ENCODE peak calls at places on chromosomes 12 and 14, in nine cellular contexts. N, B, O, Q, J, W, G, X and A are unnamed samples.

GRCh38 chr14:21978184-21978998 is 304.8 kb upstream of the OR4E1 start:
- DNase-seq in N (peak; percentile 29), B (peak; percentile 23), O (peak; percentile 25), Q (no peak), J (peak; percentile 46), W (peak; percentile 68), G (peak; percentile 24), X (peak; percentile 3), A (peak; percentile 49)

GRCh38 chr12:128940090-128940888 is 87.0 kb downstream of the GLT1D1 start:
- DNase-seq in N (no peak), B (no peak), O (no peak), Q (no peak), J (no peak), W (no peak), G (no peak), X (no peak), A (no peak)

GRCh38 chr12:52029686-52030085 is 21.6 kb upstream of the NR4A1 start:
- DNase-seq in N (peak; percentile 57), B (no peak), O (no peak), Q (no peak), J (peak; percentile 19), W (no peak), G (no peak), X (no peak), A (no peak)

GRCh38 chr14:91273273-91273884 is 28.9 kb upstream of the GPR68 start:
- DNase-seq in N (no peak), B (no peak), O (no peak), Q (no peak), J (no peak), W (no peak), G (no peak), X (no peak), A (no peak)

GRCh38 chr14:67738740-67739504 is 37.2 kb downstream of the RDH12 start:
- DNase-seq in N (peak; percentile 87), B (no peak), O (peak; percentile 48), Q (no peak), J (peak; percentile 88), W (no peak), G (peak; percentile 94), X (peak; percentile 13), A (peak; percentile 91)

GRCh38 chr12:99108924-99109323 is 463.8 kb downstream of the APAF1 start:
- DNase-seq in N (no peak), B (no peak), O (no peak), Q (no peak), J (no peak), W (no peak), G (no peak), X (no peak), A (no peak)

GRCh38 chr12:113190761-113191160 is 5.2 kb downstream of the RITA1 start:
- DNase-seq in N (no peak), B (no peak), O (no peak), Q (no peak), J (peak; percentile 88), W (no peak), G (peak; percentile 50), X (no peak), A (peak; percentile 54)

GRCh38 chr12:81991868-81992267 is 232.7 kb upstream of the PPFIA2 start:
- DNase-seq in N (no peak), B (no peak), O (no peak), Q (no peak), J (no peak), W (no peak), G (no peak), X (no peak), A (no peak)

GRCh38 chr12:124083708-124084107 is 110.7 kb downstream of the ZNF664 start:
- DNase-seq in N (no peak), B (no peak), O (no peak), Q (no peak), J (no peak), W (no peak), G (no peak), X (no peak), A (no peak)

GRCh38 chr14:104586832-104587620 is 7.5 kb downstream of the C14orf180 start:
- DNase-seq in N (no peak), B (no peak), O (no peak), Q (no peak), J (no peak), W (no peak), G (no peak), X (no peak), A (no peak)

GRCh38 chr12:90152897-90153624 is 444.4 kb upstream of the ATP2B1 start:
- DNase-seq in N (peak; percentile 52), B (no peak), O (no peak), Q (no peak), J (no peak), W (no peak), G (peak; percentile 41), X (no peak), A (no peak)

GRCh38 chr12:20830456-20830855 is 20.0 kb downstream of the SLCO1B3 start:
- DNase-seq in N (no peak), B (no peak), O (no peak), Q (no peak), J (no peak), W (no peak), G (no peak), X (no peak), A (no peak)

GRCh38 chr12:94147991-94148840 is at the start of gene PLXNC1:
- DNase-seq in N (no peak), B (peak; percentile 32), O (peak; percentile 70), Q (peak; percentile 71), J (peak; percentile 38), W (peak; percentile 47), G (peak; percentile 61), X (no peak), A (no peak)

GRCh38 chr14:97306785-97307246 is 509.6 kb downstream of the VRK1 start:
- DNase-seq in N (peak; percentile 8), B (no peak), O (no peak), Q (no peak), J (no peak), W (no peak), G (no peak), X (no peak), A (no peak)

GRCh38 chr12:120468846-120469449 is 600 bp downstream of the SRSF9 start:
- DNase-seq in N (no peak), B (no peak), O (peak; percentile 36), Q (no peak), J (no peak), W (peak; percentile 57), G (no peak), X (no peak), A (no peak)

GRCh38 chr14:80136358-80136757 is 74.9 kb downstream of the DIO2 start:
- DNase-seq in N (peak; percentile 23), B (no peak), O (no peak), Q (no peak), J (no peak), W (no peak), G (no peak), X (no peak), A (no peak)

GRCh38 chr14:97033556-97034081 is 236.4 kb downstream of the VRK1 start:
- DNase-seq in N (no peak), B (no peak), O (no peak), Q (no peak), J (no peak), W (no peak), G (no peak), X (no peak), A (no peak)

GRCh38 chr14:61747342-61747741 is 14.9 kb upstream of the SNAPC1 start:
- DNase-seq in N (no peak), B (no peak), O (no peak), Q (no peak), J (no peak), W (no peak), G (no peak), X (no peak), A (no peak)

GRCh38 chr14:54877015-54877702 is 25.5 kb downstream of the GCH1 start:
- DNase-seq in N (no peak), B (no peak), O (no peak), Q (no peak), J (no peak), W (no peak), G (no peak), X (no peak), A (no peak)

GRCh38 chr12:7929069-7929792 is 6.8 kb downstream of the SLC2A3 start:
- DNase-seq in N (no peak), B (no peak), O (no peak), Q (no peak), J (no peak), W (no peak), G (no peak), X (no peak), A (no peak)

GRCh38 chr12:96471368-96472040 is 17.9 kb upstream of the CFAP54 start:
- DNase-seq in N (peak; percentile 44), B (no peak), O (no peak), Q (no peak), J (peak; percentile 26), W (no peak), G (peak; percentile 63), X (no peak), A (no peak)

GRCh38 chr12:4302881-4303280 is 18.1 kb upstream of the TIGAR start:
- DNase-seq in N (no peak), B (no peak), O (no peak), Q (no peak), J (no peak), W (no peak), G (no peak), X (no peak), A (no peak)

GRCh38 chr12:121858662-121859572 is at the start of gene HPD:
- DNase-seq in N (peak; percentile 60), B (no peak), O (peak; percentile 34), Q (no peak), J (peak; percentile 80), W (no peak), G (peak; percentile 88), X (no peak), A (peak; percentile 19)

GRCh38 chr14:70646705-70647104 is 5.0 kb downstream of the TTC9 start:
- DNase-seq in N (no peak), B (no peak), O (no peak), Q (no peak), J (no peak), W (no peak), G (no peak), X (no peak), A (no peak)

GRCh38 chr12:26817183-26817591 is 15.8 kb downstream of the ITPR2 start:
- DNase-seq in N (no peak), B (no peak), O (no peak), Q (no peak), J (no peak), W (no peak), G (no peak), X (no peak), A (no peak)

GRCh38 chr14:65658202-65658601 is 245.7 kb downstream of the FUT8 start:
- DNase-seq in N (peak; percentile 10), B (no peak), O (no peak), Q (no peak), J (no peak), W (no peak), G (peak; percentile 62), X (no peak), A (no peak)

GRCh38 chr14:92973798-92974372 is 50.9 kb downstream of the CHGA start:
- DNase-seq in N (no peak), B (no peak), O (no peak), Q (no peak), J (no peak), W (no peak), G (peak; percentile 74), X (no peak), A (no peak)

GRCh38 chr12:123951467-123951866 is 21.2 kb downstream of the CCDC92 start:
- DNase-seq in N (no peak), B (no peak), O (no peak), Q (no peak), J (no peak), W (no peak), G (no peak), X (no peak), A (no peak)

GRCh38 chr12:51752490-51752889 is 96.0 kb downstream of the FIGNL2 start:
- DNase-seq in N (peak; percentile 53), B (no peak), O (peak; percentile 27), Q (no peak), J (peak; percentile 91), W (no peak), G (peak; percentile 80), X (no peak), A (peak; percentile 25)

GRCh38 chr12:112750971-112751370 is 40.6 kb upstream of the RPH3A start:
- DNase-seq in N (peak; percentile 91), B (no peak), O (no peak), Q (no peak), J (peak; percentile 33), W (no peak), G (peak; percentile 34), X (no peak), A (no peak)